ENCODE peak calls at places on chromosomes 12 and 14, in seven cellular contexts. One of them, this sample, is unnamed.
A peak's percentile ranks its signal among the peaks of the same experiment; 100 is the strongest.

GRCh38 chr12:9943244-9943643 is 11.1 kb upstream of the CLEC2A start:
- DNase-seq in stimulated activated naive CD8-positive, alpha-beta T cell treated with anti-CD3 and anti-CD28 coated beads, Interleukin-15, amount 100 ng/mL, for 72 hours: no peak
- DNase-seq in NCI-H1436: no peak
- DNase-seq in AG20443: peak; percentile 41
- DNase-seq in Right ventricle myocardium inferior: no peak
- DNase-seq in DMS79 treated with DMSO at 0.1 percent for 48 hours: no peak
- DNase-seq in effector memory CD4-positive, alpha-beta T cell: no peak
- DNase-seq in this sample: no peak

GRCh38 chr12:130835436-130835835 is 3.6 kb downstream of the STX2 start:
- DNase-seq in stimulated activated naive CD8-positive, alpha-beta T cell treated with anti-CD3 and anti-CD28 coated beads, Interleukin-15, amount 100 ng/mL, for 72 hours: no peak
- DNase-seq in NCI-H1436: no peak
- DNase-seq in AG20443: no peak
- DNase-seq in Right ventricle myocardium inferior: no peak
- DNase-seq in DMS79 treated with DMSO at 0.1 percent for 48 hours: no peak
- DNase-seq in effector memory CD4-positive, alpha-beta T cell: no peak
- DNase-seq in this sample: no peak

GRCh38 chr12:6084261-6084968 is 40.1 kb downstream of the VWF start:
- DNase-seq in stimulated activated naive CD8-positive, alpha-beta T cell treated with anti-CD3 and anti-CD28 coated beads, Interleukin-15, amount 100 ng/mL, for 72 hours: no peak
- DNase-seq in NCI-H1436: no peak
- DNase-seq in AG20443: peak; percentile 69
- DNase-seq in Right ventricle myocardium inferior: no peak
- DNase-seq in DMS79 treated with DMSO at 0.1 percent for 48 hours: peak; percentile 75
- DNase-seq in effector memory CD4-positive, alpha-beta T cell: no peak
- DNase-seq in this sample: no peak

GRCh38 chr12:2113501-2113912 is 60.7 kb downstream of the CACNA1C start:
- DNase-seq in stimulated activated naive CD8-positive, alpha-beta T cell treated with anti-CD3 and anti-CD28 coated beads, Interleukin-15, amount 100 ng/mL, for 72 hours: no peak
- DNase-seq in NCI-H1436: no peak
- DNase-seq in AG20443: no peak
- DNase-seq in Right ventricle myocardium inferior: peak; percentile 82
- DNase-seq in DMS79 treated with DMSO at 0.1 percent for 48 hours: no peak
- DNase-seq in effector memory CD4-positive, alpha-beta T cell: no peak
- DNase-seq in this sample: no peak

GRCh38 chr14:101761881-101762529 is 496 bp downstream of the PPP2R5C start:
- DNase-seq in stimulated activated naive CD8-positive, alpha-beta T cell treated with anti-CD3 and anti-CD28 coated beads, Interleukin-15, amount 100 ng/mL, for 72 hours: peak; percentile 52
- DNase-seq in NCI-H1436: no peak
- DNase-seq in AG20443: peak; percentile 73
- DNase-seq in Right ventricle myocardium inferior: peak; percentile 80
- DNase-seq in DMS79 treated with DMSO at 0.1 percent for 48 hours: no peak
- DNase-seq in effector memory CD4-positive, alpha-beta T cell: peak; percentile 22
- DNase-seq in this sample: peak; percentile 46

GRCh38 chr14:54565236-54566151 is 1.4 kb upstream of the SAMD4A start:
- DNase-seq in stimulated activated naive CD8-positive, alpha-beta T cell treated with anti-CD3 and anti-CD28 coated beads, Interleukin-15, amount 100 ng/mL, for 72 hours: peak; percentile 84
- DNase-seq in NCI-H1436: peak; percentile 22
- DNase-seq in AG20443: peak; percentile 95
- DNase-seq in Right ventricle myocardium inferior: peak; percentile 97
- DNase-seq in DMS79 treated with DMSO at 0.1 percent for 48 hours: peak; percentile 75
- DNase-seq in effector memory CD4-positive, alpha-beta T cell: peak; percentile 78
- DNase-seq in this sample: peak; percentile 38

GRCh38 chr14:21106506-21107359 is 5.9 kb downstream of the TMEM253 start:
- DNase-seq in stimulated activated naive CD8-positive, alpha-beta T cell treated with anti-CD3 and anti-CD28 coated beads, Interleukin-15, amount 100 ng/mL, for 72 hours: peak; percentile 70
- DNase-seq in NCI-H1436: peak; percentile 64
- DNase-seq in AG20443: peak; percentile 81
- DNase-seq in Right ventricle myocardium inferior: peak; percentile 89
- DNase-seq in DMS79 treated with DMSO at 0.1 percent for 48 hours: peak; percentile 93
- DNase-seq in effector memory CD4-positive, alpha-beta T cell: peak; percentile 58
- DNase-seq in this sample: peak; percentile 78

GRCh38 chr12:123265851-123266678 is 5.6 kb downstream of the CDK2AP1 start:
- DNase-seq in stimulated activated naive CD8-positive, alpha-beta T cell treated with anti-CD3 and anti-CD28 coated beads, Interleukin-15, amount 100 ng/mL, for 72 hours: no peak
- DNase-seq in NCI-H1436: no peak
- DNase-seq in AG20443: no peak
- DNase-seq in Right ventricle myocardium inferior: no peak
- DNase-seq in DMS79 treated with DMSO at 0.1 percent for 48 hours: no peak
- DNase-seq in effector memory CD4-positive, alpha-beta T cell: no peak
- DNase-seq in this sample: no peak

GRCh38 chr12:42759622-42760273 is 170.2 kb upstream of the PRICKLE1 start:
- DNase-seq in stimulated activated naive CD8-positive, alpha-beta T cell treated with anti-CD3 and anti-CD28 coated beads, Interleukin-15, amount 100 ng/mL, for 72 hours: no peak
- DNase-seq in NCI-H1436: no peak
- DNase-seq in AG20443: peak; percentile 83
- DNase-seq in Right ventricle myocardium inferior: peak; percentile 86
- DNase-seq in DMS79 treated with DMSO at 0.1 percent for 48 hours: no peak
- DNase-seq in effector memory CD4-positive, alpha-beta T cell: no peak
- DNase-seq in this sample: no peak

GRCh38 chr14:69612014-69612758 is 790 bp downstream of the SUSD6 start:
- DNase-seq in stimulated activated naive CD8-positive, alpha-beta T cell treated with anti-CD3 and anti-CD28 coated beads, Interleukin-15, amount 100 ng/mL, for 72 hours: peak; percentile 56
- DNase-seq in NCI-H1436: no peak
- DNase-seq in AG20443: peak; percentile 67
- DNase-seq in Right ventricle myocardium inferior: peak; percentile 70
- DNase-seq in DMS79 treated with DMSO at 0.1 percent for 48 hours: no peak
- DNase-seq in effector memory CD4-positive, alpha-beta T cell: peak; percentile 20
- DNase-seq in this sample: peak; percentile 61

GRCh38 chr14:100473249-100473648 is 114.0 kb downstream of the BEGAIN start:
- DNase-seq in stimulated activated naive CD8-positive, alpha-beta T cell treated with anti-CD3 and anti-CD28 coated beads, Interleukin-15, amount 100 ng/mL, for 72 hours: no peak
- DNase-seq in NCI-H1436: no peak
- DNase-seq in AG20443: no peak
- DNase-seq in Right ventricle myocardium inferior: no peak
- DNase-seq in DMS79 treated with DMSO at 0.1 percent for 48 hours: no peak
- DNase-seq in effector memory CD4-positive, alpha-beta T cell: no peak
- DNase-seq in this sample: no peak

GRCh38 chr14:68937790-68938514 is 41.1 kb downstream of the ACTN1 start:
- DNase-seq in stimulated activated naive CD8-positive, alpha-beta T cell treated with anti-CD3 and anti-CD28 coated beads, Interleukin-15, amount 100 ng/mL, for 72 hours: peak; percentile 43
- DNase-seq in NCI-H1436: no peak
- DNase-seq in AG20443: no peak
- DNase-seq in Right ventricle myocardium inferior: peak; percentile 63
- DNase-seq in DMS79 treated with DMSO at 0.1 percent for 48 hours: no peak
- DNase-seq in effector memory CD4-positive, alpha-beta T cell: no peak
- DNase-seq in this sample: no peak

GRCh38 chr12:47114481-47114892 is 34.7 kb upstream of the AMIGO2 start:
- DNase-seq in stimulated activated naive CD8-positive, alpha-beta T cell treated with anti-CD3 and anti-CD28 coated beads, Interleukin-15, amount 100 ng/mL, for 72 hours: no peak
- DNase-seq in NCI-H1436: no peak
- DNase-seq in AG20443: peak; percentile 32
- DNase-seq in Right ventricle myocardium inferior: no peak
- DNase-seq in DMS79 treated with DMSO at 0.1 percent for 48 hours: no peak
- DNase-seq in effector memory CD4-positive, alpha-beta T cell: no peak
- DNase-seq in this sample: no peak

GRCh38 chr12:52207895-52208294 is 16.1 kb upstream of the KRT80 start:
- DNase-seq in stimulated activated naive CD8-positive, alpha-beta T cell treated with anti-CD3 and anti-CD28 coated beads, Interleukin-15, amount 100 ng/mL, for 72 hours: no peak
- DNase-seq in NCI-H1436: peak; percentile 71
- DNase-seq in AG20443: peak; percentile 75
- DNase-seq in Right ventricle myocardium inferior: no peak
- DNase-seq in DMS79 treated with DMSO at 0.1 percent for 48 hours: peak; percentile 78
- DNase-seq in effector memory CD4-positive, alpha-beta T cell: no peak
- DNase-seq in this sample: no peak

GRCh38 chr12:75087656-75088055 is 122.0 kb downstream of the KCNC2 start:
- DNase-seq in stimulated activated naive CD8-positive, alpha-beta T cell treated with anti-CD3 and anti-CD28 coated beads, Interleukin-15, amount 100 ng/mL, for 72 hours: no peak
- DNase-seq in NCI-H1436: no peak
- DNase-seq in AG20443: no peak
- DNase-seq in Right ventricle myocardium inferior: no peak
- DNase-seq in DMS79 treated with DMSO at 0.1 percent for 48 hours: no peak
- DNase-seq in effector memory CD4-positive, alpha-beta T cell: no peak
- DNase-seq in this sample: no peak

GRCh38 chr12:52580496-52580895 is 6.9 kb upstream of the KRT74 start:
- DNase-seq in stimulated activated naive CD8-positive, alpha-beta T cell treated with anti-CD3 and anti-CD28 coated beads, Interleukin-15, amount 100 ng/mL, for 72 hours: no peak
- DNase-seq in NCI-H1436: peak; percentile 38
- DNase-seq in AG20443: no peak
- DNase-seq in Right ventricle myocardium inferior: no peak
- DNase-seq in DMS79 treated with DMSO at 0.1 percent for 48 hours: no peak
- DNase-seq in effector memory CD4-positive, alpha-beta T cell: no peak
- DNase-seq in this sample: no peak

GRCh38 chr14:82055511-82055910 is 521.9 kb upstream of the SEL1L start:
- DNase-seq in stimulated activated naive CD8-positive, alpha-beta T cell treated with anti-CD3 and anti-CD28 coated beads, Interleukin-15, amount 100 ng/mL, for 72 hours: no peak
- DNase-seq in NCI-H1436: no peak
- DNase-seq in AG20443: no peak
- DNase-seq in Right ventricle myocardium inferior: no peak
- DNase-seq in DMS79 treated with DMSO at 0.1 percent for 48 hours: no peak
- DNase-seq in effector memory CD4-positive, alpha-beta T cell: no peak
- DNase-seq in this sample: no peak

GRCh38 chr14:30974628-30975027 is 50.8 kb upstream of the AP4S1 start:
- DNase-seq in stimulated activated naive CD8-positive, alpha-beta T cell treated with anti-CD3 and anti-CD28 coated beads, Interleukin-15, amount 100 ng/mL, for 72 hours: no peak
- DNase-seq in NCI-H1436: no peak
- DNase-seq in AG20443: no peak
- DNase-seq in Right ventricle myocardium inferior: no peak
- DNase-seq in DMS79 treated with DMSO at 0.1 percent for 48 hours: no peak
- DNase-seq in effector memory CD4-positive, alpha-beta T cell: no peak
- DNase-seq in this sample: no peak

GRCh38 chr14:100374270-100374669 is 51.1 kb downstream of the SLC25A47 start:
- DNase-seq in stimulated activated naive CD8-positive, alpha-beta T cell treated with anti-CD3 and anti-CD28 coated beads, Interleukin-15, amount 100 ng/mL, for 72 hours: no peak
- DNase-seq in NCI-H1436: no peak
- DNase-seq in AG20443: no peak
- DNase-seq in Right ventricle myocardium inferior: no peak
- DNase-seq in DMS79 treated with DMSO at 0.1 percent for 48 hours: no peak
- DNase-seq in effector memory CD4-positive, alpha-beta T cell: no peak
- DNase-seq in this sample: no peak

GRCh38 chr12:51217133-51217967 is 512 bp downstream of the POU6F1 start:
- DNase-seq in stimulated activated naive CD8-positive, alpha-beta T cell treated with anti-CD3 and anti-CD28 coated beads, Interleukin-15, amount 100 ng/mL, for 72 hours: peak; percentile 37
- DNase-seq in NCI-H1436: peak; percentile 37
- DNase-seq in AG20443: peak; percentile 84
- DNase-seq in Right ventricle myocardium inferior: peak; percentile 85
- DNase-seq in DMS79 treated with DMSO at 0.1 percent for 48 hours: no peak
- DNase-seq in effector memory CD4-positive, alpha-beta T cell: peak; percentile 32
- DNase-seq in this sample: peak; percentile 58

GRCh38 chr12:107108995-107109508 is 15.7 kb upstream of the CRY1 start:
- DNase-seq in stimulated activated naive CD8-positive, alpha-beta T cell treated with anti-CD3 and anti-CD28 coated beads, Interleukin-15, amount 100 ng/mL, for 72 hours: no peak
- DNase-seq in NCI-H1436: no peak
- DNase-seq in AG20443: no peak
- DNase-seq in Right ventricle myocardium inferior: no peak
- DNase-seq in DMS79 treated with DMSO at 0.1 percent for 48 hours: no peak
- DNase-seq in effector memory CD4-positive, alpha-beta T cell: no peak
- DNase-seq in this sample: peak; percentile 10

GRCh38 chr12:51868821-51869489 is 18.9 kb upstream of the ANKRD33 start:
- DNase-seq in stimulated activated naive CD8-positive, alpha-beta T cell treated with anti-CD3 and anti-CD28 coated beads, Interleukin-15, amount 100 ng/mL, for 72 hours: no peak
- DNase-seq in NCI-H1436: no peak
- DNase-seq in AG20443: peak; percentile 57
- DNase-seq in Right ventricle myocardium inferior: no peak
- DNase-seq in DMS79 treated with DMSO at 0.1 percent for 48 hours: peak; percentile 7
- DNase-seq in effector memory CD4-positive, alpha-beta T cell: no peak
- DNase-seq in this sample: no peak

GRCh38 chr12:92558806-92559205 is 144.0 kb upstream of the PLEKHG7 start:
- DNase-seq in stimulated activated naive CD8-positive, alpha-beta T cell treated with anti-CD3 and anti-CD28 coated beads, Interleukin-15, amount 100 ng/mL, for 72 hours: no peak
- DNase-seq in NCI-H1436: no peak
- DNase-seq in AG20443: no peak
- DNase-seq in Right ventricle myocardium inferior: no peak
- DNase-seq in DMS79 treated with DMSO at 0.1 percent for 48 hours: no peak
- DNase-seq in effector memory CD4-positive, alpha-beta T cell: no peak
- DNase-seq in this sample: no peak

GRCh38 chr14:88005050-88005481 is at the start of gene GPR65:
- DNase-seq in stimulated activated naive CD8-positive, alpha-beta T cell treated with anti-CD3 and anti-CD28 coated beads, Interleukin-15, amount 100 ng/mL, for 72 hours: no peak
- DNase-seq in NCI-H1436: no peak
- DNase-seq in AG20443: peak; percentile 14
- DNase-seq in Right ventricle myocardium inferior: no peak
- DNase-seq in DMS79 treated with DMSO at 0.1 percent for 48 hours: no peak
- DNase-seq in effector memory CD4-positive, alpha-beta T cell: peak; percentile 5
- DNase-seq in this sample: peak; percentile 83

GRCh38 chr12:1791104-1791927 is 29.0 kb upstream of the LRTM2 start:
- DNase-seq in stimulated activated naive CD8-positive, alpha-beta T cell treated with anti-CD3 and anti-CD28 coated beads, Interleukin-15, amount 100 ng/mL, for 72 hours: peak; percentile 47
- DNase-seq in NCI-H1436: peak; percentile 49
- DNase-seq in AG20443: peak; percentile 73
- DNase-seq in Right ventricle myocardium inferior: no peak
- DNase-seq in DMS79 treated with DMSO at 0.1 percent for 48 hours: peak; percentile 65
- DNase-seq in effector memory CD4-positive, alpha-beta T cell: peak; percentile 31
- DNase-seq in this sample: peak; percentile 78

GRCh38 chr14:30450620-30451019 is 108.3 kb upstream of the G2E3 start:
- DNase-seq in stimulated activated naive CD8-positive, alpha-beta T cell treated with anti-CD3 and anti-CD28 coated beads, Interleukin-15, amount 100 ng/mL, for 72 hours: no peak
- DNase-seq in NCI-H1436: no peak
- DNase-seq in AG20443: peak; percentile 11
- DNase-seq in Right ventricle myocardium inferior: no peak
- DNase-seq in DMS79 treated with DMSO at 0.1 percent for 48 hours: no peak
- DNase-seq in effector memory CD4-positive, alpha-beta T cell: no peak
- DNase-seq in this sample: no peak